ENCODE peak calls at places on chromosomes 7 and 10, in four cellular contexts. S is GM06990, P is cardiac fibroblast, Y is Peyer's patch. N is an unnamed sample.

GRCh38 chr10:26221571-26221970 is 5.0 kb downstream of the GAD2 start:
- DNase-seq in S (no peak), P (no peak), Y (no peak), N (no peak)

GRCh38 chr7:21980921-21981320 is 35.2 kb upstream of the CDCA7L start:
- DNase-seq in S (no peak), P (no peak), Y (no peak), N (no peak)

GRCh38 chr7:126806614-126807013 is 446.1 kb downstream of the GRM8 start:
- DNase-seq in S (no peak), P (no peak), Y (no peak), N (no peak)

GRCh38 chr10:82982110-82982608 is 1107.2 kb downstream of the NRG3 start:
- DNase-seq in S (no peak), P (peak), Y (no peak), N (peak)

GRCh38 chr10:63723741-63724140 is 202.5 kb downstream of the REEP3 start:
- DNase-seq in S (no peak), P (no peak), Y (no peak), N (peak)

GRCh38 chr10:122461367-122461728 is at the start of gene HTRA1:
- DNase-seq in S (no peak), P (peak), Y (peak), N (peak)

GRCh38 chr7:152313879-152314604 is 121.8 kb downstream of the KMT2C start:
- DNase-seq in S (no peak), P (peak), Y (no peak), N (peak)

GRCh38 chr7:52209658-52210057 is 825.8 kb upstream of the POM121L12 start:
- DNase-seq in S (no peak), P (no peak), Y (no peak), N (peak)

GRCh38 chr10:132449051-132449825 is 52.2 kb downstream of the PWWP2B start:
- DNase-seq in S (no peak), P (no peak), Y (peak), N (peak)

GRCh38 chr10:21363753-21364104 is 161.8 kb downstream of the SKIDA1 start:
- DNase-seq in S (no peak), P (no peak), Y (no peak), N (peak)

GRCh38 chr10:95558593-95559320 is 2.4 kb downstream of the SORBS1 start:
- DNase-seq in S (no peak), P (no peak), Y (no peak), N (no peak)

DNA sequence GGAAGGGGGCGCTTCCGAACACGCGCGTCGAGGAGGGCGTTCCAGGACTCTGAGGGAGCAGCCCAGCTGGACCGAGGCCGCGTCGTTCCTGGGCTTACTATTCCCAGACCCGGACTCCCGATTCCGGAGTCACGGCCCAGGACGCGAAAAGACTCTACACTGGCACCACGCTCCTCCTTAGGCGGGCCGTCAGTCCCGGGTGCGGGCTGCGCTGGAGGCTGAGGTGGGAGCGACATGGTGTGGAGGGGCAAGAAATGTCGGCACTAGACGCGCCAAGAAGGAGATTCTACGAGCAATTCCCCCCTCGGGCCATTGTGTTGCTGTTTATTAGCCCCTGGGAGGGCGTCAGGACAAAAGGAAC is 584 bp upstream of the RUNDC3B start:
- DNase-seq in S (no peak), P (no peak), Y (no peak), N (no peak)
- TF ChIP-seq CTCF in S (no peak), P (no peak), Y (no peak), N (no peak)

GRCh38 chr7:143383642-143383957 is 2.5 kb downstream of the ZYX start:
- DNase-seq in S (no peak), P (no peak), Y (no peak), N (no peak)
- H3K4me3 ChIP-seq in S (no peak), P (peak), Y (no peak), N (peak)

GRCh38 chr10:91088300-91089140 is 131.9 kb upstream of the PCGF5 start:
- DNase-seq in S (peak), P (peak), Y (no peak), N (peak)

GRCh38 chr10:91091780-91092179 is 128.7 kb upstream of the PCGF5 start:
- DNase-seq in S (no peak), P (no peak), Y (no peak), N (no peak)

GRCh38 chr10:91096263-91096662 is 124.2 kb upstream of the PCGF5 start:
- DNase-seq in S (no peak), P (no peak), Y (no peak), N (no peak)

DNA sequence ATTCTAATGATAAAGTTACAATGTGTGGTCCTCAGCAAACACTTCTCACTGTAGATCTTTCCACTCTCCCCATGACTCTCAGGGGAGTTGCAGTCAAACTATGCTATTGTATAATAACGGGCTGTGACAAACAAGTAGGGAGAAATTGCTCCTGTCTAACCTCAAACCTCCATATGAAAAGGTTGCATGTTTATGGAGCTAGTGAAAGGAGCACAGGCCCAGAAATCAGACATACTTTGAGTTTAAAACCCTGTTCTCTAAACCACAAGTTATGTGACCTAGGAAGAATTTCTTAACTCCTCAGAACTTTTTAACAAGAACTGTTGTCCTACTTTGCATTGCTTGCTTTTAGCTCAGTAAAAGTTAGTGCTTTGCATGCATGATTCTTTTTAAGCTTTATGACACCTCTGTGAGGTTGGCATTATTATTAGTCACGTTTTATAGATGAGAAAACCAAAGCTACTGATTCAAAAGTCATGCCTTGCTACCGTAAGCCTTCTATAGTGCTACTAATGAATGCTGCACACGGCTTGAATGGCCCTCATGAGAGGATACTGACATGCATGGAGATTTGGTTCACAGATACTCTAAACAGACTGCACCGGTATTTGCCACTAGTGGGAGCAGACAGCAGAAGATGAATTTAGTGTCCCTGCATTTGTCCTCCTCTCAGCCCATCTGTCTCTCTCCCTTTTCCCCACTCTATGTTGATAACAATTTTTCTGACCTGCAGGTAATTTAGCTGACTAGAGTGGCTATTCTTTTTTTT is 129.5 kb upstream of the PCGF5 start:
- DNase-seq in S (no peak), P (no peak), Y (no peak), N (peak)
- TF ChIP-seq CTCF in S (peak), P (peak), Y (no peak), N (peak)

GRCh38 chr7:5065107-5065407 is 19.4 kb downstream of the RBAK start:
- DNase-seq in S (no peak), P (no peak), Y (no peak), N (no peak)
- H3K4me3 ChIP-seq in S (no peak), P (no peak), Y (no peak), N (no peak)